ENCODE peak calls at places on chromosomes 16 and 17, in seven cellular contexts. I is stimulated activated CD4-positive, alpha-beta T cell treated with anti-CD3 and anti-CD28 coated beads, Interleukin-15, amount 100 ng/mL, for 24 hours; V is GM10248; J is activated CD8-positive, alpha-beta memory T cell treated with anti-CD3 and anti-CD28 coated beads for 1 hour; S is lung; Y is nephron progenitor cell; L is foreskin melanocyte. Q is an unnamed sample.

GRCh38 chr16:4288148-4288921 is 15.5 kb upstream of the TFAP4 start:
- DNase-seq in L (peak), J (peak), V (peak), S (peak), I (peak), Y (peak), Q (peak)

GRCh38 chr17:6639651-6640535 is 618 bp downstream of the KIAA0753 start:
- DNase-seq in L (no peak), S (no peak), J (no peak), Y (peak), V (peak), I (peak), Q (peak)

GRCh38 chr17:45309400-45309799 is 7.4 kb downstream of the MAP3K14 start:
- DNase-seq in I (no peak), V (no peak), J (no peak), S (no peak), Y (no peak), L (no peak), Q (no peak)

GRCh38 chr17:44555056-44555455 is 2.2 kb upstream of the FZD2 start:
- DNase-seq in J (no peak), Y (no peak), S (no peak), L (no peak), I (no peak), V (no peak), Q (no peak)

GRCh38 chr16:54282202-54282922 is 4.2 kb downstream of the IRX3 start:
- DNase-seq in J (no peak), V (peak), L (no peak), S (peak), Y (peak), I (peak), Q (no peak)

GRCh38 chr17:50565559-50566350 is 5.2 kb downstream of the CACNA1G start:
- DNase-seq in V (no peak), I (no peak), J (no peak), S (no peak), L (no peak), Y (no peak), Q (no peak)

GRCh38 chr17:48054238-48055185 is 6.4 kb downstream of the NFE2L1 start:
- DNase-seq in V (no peak), J (no peak), Y (peak), L (no peak), I (no peak), S (peak), Q (no peak)

GRCh38 chr17:34998205-34998604 is 17.9 kb downstream of the LIG3 start:
- DNase-seq in J (peak), I (peak), V (peak), S (peak), Y (peak), L (peak), Q (peak)

GRCh38 chr17:42833771-42834422 is 700 bp downstream of the PSME3 start:
- DNase-seq in L (no peak), I (no peak), Y (no peak), V (no peak), J (no peak), S (no peak), Q (no peak)

GRCh38 chr17:15456972-15457722 is 10.3 kb downstream of the CDRT4 start:
- DNase-seq in Y (no peak), I (no peak), J (no peak), L (peak), V (no peak), S (peak), Q (no peak)

GRCh38 chr17:69406906-69407305 is 7.6 kb upstream of the MAP2K6 start:
- DNase-seq in J (no peak), L (no peak), Y (no peak), S (no peak), V (no peak), I (no peak), Q (no peak)

GRCh38 chr17:71184716-71185115 is 936.1 kb upstream of the SOX9 start:
- DNase-seq in L (no peak), Y (no peak), J (no peak), V (no peak), S (no peak), I (no peak), Q (no peak)

GRCh38 chr16:4517812-4518211 is 20.8 kb downstream of the CDIP1 start:
- DNase-seq in L (no peak), V (no peak), S (no peak), J (no peak), Y (peak), I (peak), Q (no peak)

GRCh38 chr17:8997994-8998628 is 23.2 kb upstream of the NTN1 start:
- DNase-seq in I (peak), L (no peak), Y (peak), V (peak), J (peak), S (peak), Q (peak)

GRCh38 chr17:41223821-41224220 is 2.6 kb upstream of the KRTAP9-2 start:
- DNase-seq in J (no peak), Y (no peak), V (no peak), I (no peak), L (peak), S (no peak), Q (no peak)

Q was measured in activated effector memory CD4-positive, alpha-beta T cell treated with Interleukin-2 at 50 U/mL for 16 hours.